ENCODE peak calls at places on chromosome 4, in six cellular contexts. P is Panc1, C is colonic mucosa, N is A673, B is tibial artery, D is kidney tubule cell. U is an unnamed sample.

GRCh38 chr4:68736813-68737212 is 66.4 kb upstream of the UGT2B15 start:
- DNase-seq in P (no peak), C (no peak), N (no peak), B (no peak), D (no peak), U (peak; percentile 14)

GRCh38 chr4:71141125-71141524 is 147.7 kb downstream of the DCK start:
- DNase-seq in P (no peak), C (no peak), N (no peak), B (no peak), D (no peak), U (no peak)

GRCh38 chr4:10343656-10344055 is 113.6 kb downstream of the ZNF518B start:
- DNase-seq in P (no peak), C (no peak), N (no peak), B (no peak), D (no peak), U (no peak)

GRCh38 chr4:140240237-140240636 is 86.3 kb upstream of the MAML3 start:
- DNase-seq in P (no peak), C (no peak), N (no peak), B (no peak), D (no peak), U (no peak)

GRCh38 chr4:185265942-185266341 is 56.5 kb downstream of the SNX25 start:
- DNase-seq in P (no peak), C (no peak), N (peak; percentile 83), B (no peak), D (peak; percentile 56), U (no peak)

GRCh38 chr4:16018841-16019240 is 55.9 kb upstream of the FGFBP2 start:
- DNase-seq in P (no peak), C (no peak), N (no peak), B (no peak), D (no peak), U (no peak)

GRCh38 chr4:15149234-15149841 is 147.1 kb downstream of the CPEB2 start:
- DNase-seq in P (no peak), C (no peak), N (no peak), B (no peak), D (peak; percentile 14), U (no peak)

GRCh38 chr4:120057416-120057815 is 9.2 kb downstream of the MAD2L1 start:
- DNase-seq in P (no peak), C (no peak), N (no peak), B (no peak), D (no peak), U (no peak)

GRCh38 chr4:141311805-141312204 is 91.1 kb downstream of the ZNF330 start:
- DNase-seq in P (no peak), C (no peak), N (no peak), B (no peak), D (no peak), U (no peak)

GRCh38 chr4:6231663-6232165 is 31.4 kb upstream of the JAKMIP1 start:
- DNase-seq in P (no peak), C (no peak), N (no peak), B (no peak), D (no peak), U (no peak)

GRCh38 chr4:48538358-48538757 is 48.3 kb downstream of the ZAR1 start:
- DNase-seq in P (no peak), C (no peak), N (peak; percentile 11), B (no peak), D (no peak), U (no peak)

GRCh38 chr4:156475322-156475721 is 496.3 kb downstream of the PDGFC start:
- DNase-seq in P (peak; percentile 41), C (no peak), N (peak; percentile 80), B (no peak), D (peak; percentile 79), U (peak; percentile 63)

GRCh38 chr4:147017081-147017480 is 71.4 kb upstream of the TTC29 start:
- DNase-seq in P (no peak), C (no peak), N (no peak), B (no peak), D (no peak), U (no peak)

GRCh38 chr4:118280501-118281218 is 72.1 kb downstream of the PRSS12 start:
- DNase-seq in P (peak; percentile 41), C (peak; percentile 68), N (peak; percentile 68), B (no peak), D (peak; percentile 78), U (peak; percentile 60)

GRCh38 chr4:33323393-33323792 is 2603.2 kb downstream of the PCDH7 start:
- DNase-seq in P (no peak), C (no peak), N (no peak), B (no peak), D (no peak), U (no peak)

GRCh38 chr4:168868044-168868855 is 141.8 kb downstream of the CBR4 start:
- DNase-seq in P (no peak), C (no peak), N (peak; percentile 76), B (no peak), D (peak; percentile 23), U (no peak)

GRCh38 chr4:100289980-100290379 is 99.7 kb upstream of the DDIT4L start:
- DNase-seq in P (no peak), C (no peak), N (peak; percentile 30), B (no peak), D (peak; percentile 49), U (peak; percentile 45)

GRCh38 chr4:105548483-105548882 is 3.9 kb upstream of the ARHGEF38 start:
- DNase-seq in P (no peak), C (no peak), N (peak; percentile 71), B (no peak), D (peak; percentile 91), U (peak; percentile 61)

GRCh38 chr4:87734936-87735335 is 64.4 kb upstream of the IBSP start:
- DNase-seq in P (no peak), C (no peak), N (no peak), B (no peak), D (peak; percentile 87), U (peak; percentile 45)

U was measured in RCC 7860.